ENCODE peak calls at places on chromosomes 5 and 9, in five cellular contexts. One of them, this sample, is unnamed.

GRCh38 chr5:150510460-150511263 is 2.7 kb downstream of the NDST1 start:
- DNase-seq in H9: no peak
- DNase-seq in trophoblast cell: no peak
- DNase-seq in neuronal stem cell: no peak
- DNase-seq in H1: no peak
- DNase-seq in this sample: no peak

GRCh38 chr9:76878933-76879332 is 27.0 kb downstream of the PRUNE2 start:
- DNase-seq in H9: no peak
- DNase-seq in neuronal stem cell: no peak
- DNase-seq in trophoblast cell: no peak
- DNase-seq in H1: no peak
- DNase-seq in this sample: peak; percentile 12

GRCh38 chr9:97933573-97933972 is 4.4 kb downstream of the HEMGN start:
- DNase-seq in H9: no peak
- DNase-seq in H1: no peak
- DNase-seq in trophoblast cell: no peak
- DNase-seq in neuronal stem cell: no peak
- DNase-seq in this sample: no peak

GRCh38 chr5:151060742-151061141 is 20.1 kb downstream of the TNIP1 start:
- DNase-seq in H9: no peak
- DNase-seq in neuronal stem cell: no peak
- DNase-seq in trophoblast cell: no peak
- DNase-seq in H1: no peak
- DNase-seq in this sample: no peak

GRCh38 chr5:122358382-122358990 is 46.4 kb downstream of the SNCAIP start:
- DNase-seq in H1: no peak
- DNase-seq in H9: no peak
- DNase-seq in neuronal stem cell: no peak
- DNase-seq in trophoblast cell: no peak
- DNase-seq in this sample: no peak

GRCh38 chr5:25544652-25545249 is 900.0 kb upstream of the CDH10 start:
- DNase-seq in H9: peak; percentile 72
- DNase-seq in H1: peak; percentile 29
- DNase-seq in neuronal stem cell: peak; percentile 26
- DNase-seq in trophoblast cell: peak; percentile 72
- DNase-seq in this sample: peak; percentile 58

GRCh38 chr5:133140311-133140710 is 88.5 kb downstream of the HSPA4 start:
- DNase-seq in H1: no peak
- DNase-seq in trophoblast cell: no peak
- DNase-seq in neuronal stem cell: no peak
- DNase-seq in H9: no peak
- DNase-seq in this sample: no peak

GRCh38 chr9:131402738-131403492 is 9.0 kb downstream of the PRRC2B start:
- DNase-seq in H1: no peak
- DNase-seq in H9: no peak
- DNase-seq in trophoblast cell: peak; percentile 80
- DNase-seq in neuronal stem cell: no peak
- DNase-seq in this sample: peak; percentile 88

GRCh38 chr9:88092699-88093359 is 45.4 kb downstream of the SPATA31C2 start:
- DNase-seq in trophoblast cell: peak; percentile 63
- DNase-seq in neuronal stem cell: no peak
- DNase-seq in H9: no peak
- DNase-seq in H1: no peak
- DNase-seq in this sample: peak; percentile 88

GRCh38 chr5:68071731-68072130 is 143.8 kb upstream of the PIK3R1 start:
- DNase-seq in H9: no peak
- DNase-seq in trophoblast cell: peak; percentile 26
- DNase-seq in neuronal stem cell: no peak
- DNase-seq in H1: no peak
- DNase-seq in this sample: peak; percentile 55

GRCh38 chr5:52800394-52801213 is 12.9 kb downstream of the ITGA1 start:
- DNase-seq in neuronal stem cell: no peak
- DNase-seq in trophoblast cell: peak; percentile 82
- DNase-seq in H1: no peak
- DNase-seq in H9: peak; percentile 61
- DNase-seq in this sample: peak; percentile 87

GRCh38 chr9:137586854-137587253 is 3.5 kb downstream of the ZMYND19 start:
- DNase-seq in trophoblast cell: no peak
- DNase-seq in H9: no peak
- DNase-seq in H1: no peak
- DNase-seq in neuronal stem cell: no peak
- DNase-seq in this sample: no peak
- H2BK12ac ChIP-seq in trophoblast cell: no peak overlapping the region
- H2BK12ac ChIP-seq in H9: no peak overlapping the region
- H2BK12ac ChIP-seq in H1: no peak overlapping the region
- H2BK12ac ChIP-seq in neuronal stem cell: no peak overlapping the region
- H2BK12ac ChIP-seq in this sample: no peak overlapping the region

GRCh38 chr5:158648631-158649030 is 451.1 kb downstream of the EBF1 start:
- DNase-seq in trophoblast cell: no peak
- DNase-seq in H9: no peak
- DNase-seq in neuronal stem cell: no peak
- DNase-seq in H1: no peak
- DNase-seq in this sample: no peak
- H2AFZ ChIP-seq in trophoblast cell: no peak overlapping the region
- H2AFZ ChIP-seq in H9: no peak overlapping the region
- H2AFZ ChIP-seq in neuronal stem cell: no peak overlapping the region
- H2AFZ ChIP-seq in H1: no peak overlapping the region
- H2AFZ ChIP-seq in this sample: no peak overlapping the region

GRCh38 chr5:31193026-31193425 is 460 bp upstream of the CDH6 start:
- DNase-seq in trophoblast cell: no peak
- DNase-seq in H9: no peak
- DNase-seq in H1: no peak
- DNase-seq in neuronal stem cell: no peak
- DNase-seq in this sample: no peak
- H2BK12ac ChIP-seq in trophoblast cell: no peak overlapping the region
- H2BK12ac ChIP-seq in H9: no peak overlapping the region
- H2BK12ac ChIP-seq in H1: no peak overlapping the region
- H2BK12ac ChIP-seq in neuronal stem cell: no peak overlapping the region
- H2BK12ac ChIP-seq in this sample: no peak overlapping the region

GRCh38 chr9:82511626-82512025 is 523.1 kb downstream of the SPATA31D1 start:
- DNase-seq in trophoblast cell: no peak
- DNase-seq in H9: no peak
- DNase-seq in neuronal stem cell: no peak
- DNase-seq in H1: no peak
- DNase-seq in this sample: no peak

GRCh38 chr9:82513976-82514735 is 525.6 kb downstream of the SPATA31D1 start:
- DNase-seq in H1: no peak
- DNase-seq in neuronal stem cell: no peak
- DNase-seq in trophoblast cell: peak; percentile 62
- DNase-seq in H9: no peak
- DNase-seq in this sample: no peak

GRCh38 chr9:82512724-82513123 is 524.2 kb downstream of the SPATA31D1 start:
- DNase-seq in H9: no peak
- DNase-seq in trophoblast cell: no peak
- DNase-seq in H1: no peak
- DNase-seq in neuronal stem cell: no peak
- DNase-seq in this sample: no peak

GRCh38 chr9:82513242-82513750 is 524.7 kb downstream of the SPATA31D1 start:
- DNase-seq in trophoblast cell: no peak
- DNase-seq in neuronal stem cell: no peak
- DNase-seq in H9: no peak
- DNase-seq in H1: no peak
- DNase-seq in this sample: no peak
- H2AFZ ChIP-seq in trophoblast cell: no peak overlapping the region
- H2AFZ ChIP-seq in neuronal stem cell: no peak overlapping the region
- H2AFZ ChIP-seq in H9: no peak overlapping the region
- H2AFZ ChIP-seq in H1: no peak overlapping the region
- H2AFZ ChIP-seq in this sample: no peak overlapping the region